ENCODE peak calls at places on chromosomes 12 and 14, in six cellular contexts. H, T, W, K, F and U are unnamed samples.

GRCh38 chr12:113955109-113955970 is 10.8 kb downstream of the RBM19 start:
- DNase-seq in H (no peak), T (peak; percentile 48), W (peak; percentile 3), K (peak; percentile 39), F (peak; percentile 59), U (peak; percentile 56)

GRCh38 chr12:47218191-47218654 is 138.5 kb upstream of the AMIGO2 start:
- DNase-seq in H (no peak), T (no peak), W (no peak), K (no peak), F (no peak), U (no peak)

GRCh38 chr12:52093346-52093745 is 13.8 kb downstream of the SMIM41 start:
- DNase-seq in H (no peak), T (no peak), W (no peak), K (no peak), F (no peak), U (no peak)

GRCh38 chr14:102180248-102180998 is 40.7 kb downstream of the WDR20 start:
- DNase-seq in H (no peak), T (no peak), W (no peak), K (no peak), F (no peak), U (no peak)

GRCh38 chr14:75310295-75311059 is 31.8 kb downstream of the FOS start:
- DNase-seq in H (no peak), T (peak; percentile 45), W (peak; percentile 43), K (no peak), F (no peak), U (peak; percentile 24)

GRCh38 chr12:132147423-132148367 is 3.4 kb downstream of the NOC4L start:
- DNase-seq in H (no peak), T (no peak), W (no peak), K (no peak), F (no peak), U (no peak)

GRCh38 chr14:97977711-97978261 is 1180.6 kb downstream of the VRK1 start:
- DNase-seq in H (peak; percentile 75), T (peak; percentile 68), W (peak; percentile 80), K (peak; percentile 49), F (no peak), U (peak; percentile 73)

GRCh38 chr14:95206534-95206933 is 49.2 kb upstream of the DICER1 start:
- DNase-seq in H (no peak), T (no peak), W (no peak), K (no peak), F (no peak), U (no peak)

GRCh38 chr12:107200394-107200793 is 107.0 kb upstream of the CRY1 start:
- DNase-seq in H (no peak), T (peak; percentile 93), W (no peak), K (peak; percentile 84), F (no peak), U (no peak)

GRCh38 chr14:77067632-77068514 is 30.2 kb upstream of the CIPC start:
- DNase-seq in H (peak; percentile 42), T (peak; percentile 73), W (peak; percentile 89), K (peak; percentile 80), F (peak; percentile 76), U (peak; percentile 83)

GRCh38 chr12:113207621-113208040 is 13.6 kb upstream of the TPCN1 start:
- DNase-seq in H (no peak), T (no peak), W (no peak), K (no peak), F (no peak), U (no peak)

GRCh38 chr14:90397401-90398314 is 829 bp downstream of the CALM1 start:
- DNase-seq in H (peak; percentile 56), T (peak; percentile 50), W (peak; percentile 26), K (peak; percentile 70), F (peak; percentile 68), U (peak; percentile 65)

GRCh38 chr12:56007892-56008471 is 10.9 kb downstream of the SUOX start:
- DNase-seq in H (no peak), T (no peak), W (peak; percentile 63), K (peak; percentile 21), F (peak; percentile 20), U (no peak)

GRCh38 chr14:64491637-64492036 is 12.0 kb downstream of the ZBTB25 start:
- DNase-seq in H (no peak), T (no peak), W (no peak), K (no peak), F (no peak), U (no peak)

GRCh38 chr12:29516431-29516875 is 19.0 kb upstream of the OVCH1 start:
- DNase-seq in H (no peak), T (peak; percentile 51), W (no peak), K (no peak), F (no peak), U (no peak)

GRCh38 chr12:123667771-123668170 is 3.1 kb upstream of the TCTN2 start:
- DNase-seq in H (no peak), T (peak; percentile 54), W (no peak), K (no peak), F (no peak), U (no peak)

GRCh38 chr14:85686908-85687307 is 157.0 kb downstream of the FLRT2 start:
- DNase-seq in H (no peak), T (no peak), W (no peak), K (no peak), F (no peak), U (no peak)

GRCh38 chr12:122841544-122842321 is 6.5 kb downstream of the HIP1R start:
- DNase-seq in H (no peak), T (peak; percentile 80), W (peak; percentile 33), K (no peak), F (no peak), U (no peak)

GRCh38 chr12:1529862-1530591 is 64.4 kb downstream of the FBXL14 start:
- DNase-seq in H (no peak), T (no peak), W (no peak), K (no peak), F (peak; percentile 47), U (no peak)

GRCh38 chr12:96587691-96588090 is 98.3 kb downstream of the CFAP54 start:
- DNase-seq in H (no peak), T (no peak), W (no peak), K (no peak), F (no peak), U (no peak)

GRCh38 chr12:90729741-90730140 is 225.2 kb downstream of the CCER1 start:
- DNase-seq in H (no peak), T (peak; percentile 77), W (no peak), K (no peak), F (no peak), U (no peak)